ENCODE peak calls at places on chromosomes 3 and 15, in eight cellular contexts. C, W, B, Z, Q, A, X and P are unnamed samples. For H3K4me1, the result is how much of the 10 kb centered on the place peaks cover.

GRCh38 chr3:151357461-151357850 is 27.1 kb downstream of the P2RY12 start:
- DNase-seq in A (no peak), C (no peak), W (no peak), X (no peak), B (no peak), Q (no peak), Z (no peak), P (no peak)

GRCh38 chr3:34843479-34843870 is 795.9 kb upstream of the ARPP21 start:
- DNase-seq in W (no peak), Z (no peak), A (no peak), B (no peak), X (no peak), C (no peak), Q (no peak), P (no peak)

GRCh38 chr3:11236588-11237461 is 35.4 kb upstream of the ATG7 start:
- DNase-seq in Q (no peak), X (peak), Z (peak), A (peak), C (peak), W (peak), B (peak), P (peak)

GRCh38 chr3:96719921-96720320 is 94.5 kb upstream of the EPHA6 start:
- DNase-seq in W (no peak), Q (no peak), B (no peak), A (no peak), C (no peak), Z (no peak), X (no peak), P (no peak)

GRCh38 chr15:61050844-61051569 is 178.1 kb downstream of the RORA start:
- DNase-seq in B (no peak), X (no peak), Z (peak), C (no peak), W (no peak), A (no peak), Q (no peak), P (no peak)

GRCh38 chr15:56719774-56720555 is 13.3 kb downstream of the ZNF280D start:
- DNase-seq in X (no peak), C (no peak), Z (no peak), A (no peak), Q (no peak), B (no peak), W (no peak), P (no peak)

GRCh38 chr3:78427303-78427702 is 1340.5 kb downstream of the ROBO1 start:
- DNase-seq in A (no peak), X (no peak), B (no peak), Q (no peak), W (no peak), C (no peak), Z (no peak), P (no peak)

GRCh38 chr15:76003364-76003763 is 8.9 kb downstream of the NRG4 start:
- DNase-seq in A (no peak), X (no peak), C (no peak), W (no peak), Q (no peak), B (no peak), Z (no peak), P (no peak)

GRCh38 chr3:179018808-179019207 is 52.8 kb downstream of the ZMAT3 start:
- DNase-seq in C (no peak), B (no peak), X (no peak), Q (no peak), A (no peak), Z (no peak), W (no peak), P (no peak)

GRCh38 chr3:141915016-141915415 is 38.6 kb downstream of the ATP1B3 start:
- DNase-seq in A (no peak), C (no peak), X (no peak), Q (no peak), Z (peak), B (no peak), W (no peak), P (no peak)

GRCh38 chr3:85342915-85343314 is 384.1 kb downstream of the CADM2 start:
- DNase-seq in Z (no peak), C (no peak), B (peak), Q (no peak), A (no peak), W (peak), X (no peak), P (no peak)

GRCh38 chr3:170741756-170742530 is 128.1 kb downstream of the RPL22L1 start:
- DNase-seq in C (no peak), Q (no peak), Z (no peak), A (no peak), B (no peak), W (no peak), X (no peak), P (no peak)

GRCh38 chr3:196948442-196949365 is 6.4 kb upstream of the NCBP2 start:
- DNase-seq in X (no peak), Z (no peak), W (no peak), B (no peak), Q (no peak), C (no peak), A (no peak), P (no peak)

GRCh38 chr3:171646357-171647133 is 163.7 kb downstream of the PLD1 start:
- DNase-seq in C (no peak), Q (no peak), A (no peak), X (no peak), B (peak), Z (peak), W (no peak), P (no peak)

GRCh38 chr3:197365621-197366020 is 67.2 kb upstream of the DLG1 start:
- DNase-seq in C (no peak), A (no peak), Q (no peak), X (no peak), B (no peak), Z (no peak), W (no peak), P (no peak)

GRCh38 chr15:95196176-95196915 is 965.0 kb downstream of the MCTP2 start:
- DNase-seq in X (no peak), Z (no peak), Q (no peak), B (no peak), W (no peak), C (no peak), A (no peak), P (no peak)

GRCh38 chr3:189204467-189204866 is 32.7 kb downstream of the TPRG1 start:
- DNase-seq in Q (no peak), A (no peak), B (no peak), Z (no peak), W (no peak), C (no peak), X (no peak), P (no peak)

GRCh38 chr3:139718415-139718814 is 40.6 kb upstream of the NMNAT3 start:
- DNase-seq in X (no peak), W (peak), Q (no peak), C (peak), A (no peak), B (peak), Z (peak), P (no peak)

GRCh38 chr3:58560771-58561311 is 16.4 kb downstream of the FAM107A start:
- DNase-seq in C (peak), A (no peak), B (peak), Z (peak), X (no peak), Q (no peak), W (no peak), P (no peak)

GRCh38 chr3:183895296-183895695 is 10.6 kb upstream of the PARL start:
- DNase-seq in Q (no peak), X (no peak), A (no peak), B (peak), W (peak), C (no peak), Z (peak), P (no peak)

GRCh38 chr15:68419301-68420175 is 12.4 kb downstream of the ITGA11 start:
- DNase-seq in Z (no peak), X (no peak), W (no peak), A (no peak), C (peak), B (no peak), Q (no peak), P (peak)

GRCh38 chr3:46089237-46090011 is 62.1 kb upstream of the XCR1 start:
- DNase-seq in B (peak), Q (peak), C (peak), A (peak), W (peak), Z (peak), X (peak), P (no peak)

GRCh38 chr3:25178627-25179026 is 249.4 kb upstream of the RARB start:
- DNase-seq in C (no peak), B (no peak), Z (no peak), A (no peak), W (no peak), X (no peak), Q (no peak), P (no peak)

GRCh38 chr15:47511241-47511640 is 206.1 kb upstream of the SEMA6D start:
- DNase-seq in W (no peak), A (no peak), Z (no peak), X (no peak), B (no peak), C (no peak), Q (no peak), P (no peak)

GRCh38 chr3:188179006-188179966 is 25.3 kb downstream of the LPP start:
- DNase-seq in A (no peak), Z (peak), B (no peak), X (no peak), Q (peak), C (no peak), W (no peak), P (no peak)

GRCh38 chr3:134419214-134419965 is 45.1 kb upstream of the AMOTL2 start:
- DNase-seq in Q (no peak), X (no peak), B (no peak), Z (no peak), A (no peak), C (no peak), W (peak), P (no peak)

GRCh38 chr15:57600197-57600596 is 8.5 kb downstream of the MYZAP start:
- DNase-seq in Q (no peak), W (no peak), C (no peak), B (no peak), A (no peak), Z (no peak), X (no peak), P (no peak)

GRCh38 chr3:184766555-184767261 is 45.3 kb upstream of the VPS8 start:
- DNase-seq in A (no peak), B (peak), W (no peak), Z (peak), X (no peak), C (no peak), Q (no peak), P (no peak)

GRCh38 chr3:118968111-118968510 is 66.5 kb downstream of the IGSF11 start:
- DNase-seq in X (no peak), C (no peak), Q (no peak), B (no peak), W (no peak), Z (no peak), A (no peak), P (no peak)
- H3K4me1 ChIP-seq in X (under half), C (under half), Q (under half), B (under half), W (under half), Z (under half), A (under half), P (under half)

GRCh38 chr3:13894096-13894811 is 14.4 kb upstream of the WNT7A start:
- DNase-seq in W (no peak), Z (no peak), C (no peak), Q (no peak), X (no peak), A (no peak), B (no peak), P (no peak)

GRCh38 chr3:13892304-13892703 is 12.4 kb upstream of the WNT7A start:
- DNase-seq in W (no peak), C (no peak), Q (no peak), Z (no peak), B (no peak), X (no peak), A (no peak), P (no peak)

GRCh38 chr3:13896473-13897154 is 16.7 kb upstream of the WNT7A start:
- DNase-seq in A (peak), C (peak), X (no peak), W (peak), Q (peak), Z (peak), B (peak), P (peak)

GRCh38 chr3:13894812-13895154 is 14.9 kb upstream of the WNT7A start:
- DNase-seq in W (no peak), B (no peak), Q (no peak), C (no peak), Z (no peak), X (no peak), A (no peak), P (no peak)

DNA sequence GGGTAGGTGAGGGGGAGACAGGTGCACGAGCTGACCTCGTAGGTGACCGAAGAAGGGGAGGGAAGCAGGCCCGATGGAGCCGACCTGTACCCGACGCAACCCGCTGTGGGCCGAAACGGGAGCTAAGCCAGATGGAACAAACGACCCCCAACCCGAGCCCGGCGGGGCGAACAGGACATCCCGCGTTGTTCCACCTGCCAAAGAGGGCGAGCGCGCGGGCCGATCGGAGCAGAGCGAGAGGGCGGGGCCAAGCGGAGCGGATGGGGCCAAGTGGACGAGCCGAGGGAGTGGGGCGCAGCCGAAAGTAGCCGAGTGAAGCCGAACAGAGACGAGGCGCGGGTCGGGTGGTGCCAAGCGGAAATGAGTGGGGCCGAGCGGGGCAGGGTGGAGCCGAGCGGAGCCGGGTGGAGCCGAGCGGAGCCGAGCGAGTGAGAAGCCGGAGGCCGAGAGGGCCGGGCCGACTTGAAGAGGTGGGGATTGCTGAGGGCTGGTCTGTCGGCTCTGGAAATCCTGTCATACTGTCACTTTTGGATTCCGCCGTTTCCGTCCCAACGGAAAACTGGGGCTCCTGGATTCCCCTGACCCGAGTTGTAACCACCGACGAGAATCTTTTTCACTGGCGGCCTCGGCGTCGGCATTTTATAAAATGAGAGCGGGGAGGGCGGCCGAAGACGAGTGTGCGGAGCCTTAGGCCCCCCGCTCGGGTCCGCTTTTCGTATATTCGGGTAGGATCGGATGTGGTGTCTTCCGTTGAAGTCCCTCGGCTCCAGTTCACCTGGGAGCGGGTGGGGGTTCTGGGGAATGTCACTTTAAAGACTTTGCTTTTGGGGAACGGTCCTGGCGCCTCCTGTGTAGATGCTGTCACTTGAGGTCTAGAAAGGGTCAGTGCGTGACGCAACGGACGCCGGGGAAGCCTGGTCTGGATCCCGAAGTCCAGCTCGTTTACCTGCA is 15.6 kb upstream of the WNT7A start:
- DNase-seq in C (peak), Z (peak), A (peak), W (peak), B (peak), Q (peak), X (peak), P (peak)
- TF ChIP-seq POLR2A in C (peak), Z (no peak), A (no peak), W (peak), B (no peak), Q (no peak), X (peak), P (peak)

GRCh38 chr15:90677807-90678790 is 39.0 kb upstream of the BLM start:
- DNase-seq in Z (peak), B (no peak), A (no peak), C (no peak), W (no peak), Q (no peak), X (no peak), P (no peak)
- H3K27ac ChIP-seq in Z (no peak), B (no peak), A (no peak), C (no peak), W (no peak), Q (no peak), X (no peak), P (peak)

GRCh38 chr3:126266850-126267168 is 86.4 kb upstream of the ALDH1L1 start:
- DNase-seq in B (no peak), Q (no peak), X (no peak), W (no peak), C (no peak), Z (no peak), A (no peak), P (no peak)

GRCh38 chr3:126266291-126266840 is 86.0 kb upstream of the ALDH1L1 start:
- DNase-seq in X (peak), W (peak), A (peak), Q (peak), Z (peak), B (peak), C (peak), P (no peak)

GRCh38 chr3:126267976-126268615 is 87.7 kb upstream of the ALDH1L1 start:
- DNase-seq in Z (no peak), W (no peak), C (peak), Q (peak), B (no peak), X (peak), A (no peak), P (no peak)

GRCh38 chr3:126268866-126269265 is 88.3 kb downstream of the KLF15 start:
- DNase-seq in W (peak), Q (peak), B (no peak), Z (no peak), A (no peak), C (no peak), X (peak), P (no peak)

DNA sequence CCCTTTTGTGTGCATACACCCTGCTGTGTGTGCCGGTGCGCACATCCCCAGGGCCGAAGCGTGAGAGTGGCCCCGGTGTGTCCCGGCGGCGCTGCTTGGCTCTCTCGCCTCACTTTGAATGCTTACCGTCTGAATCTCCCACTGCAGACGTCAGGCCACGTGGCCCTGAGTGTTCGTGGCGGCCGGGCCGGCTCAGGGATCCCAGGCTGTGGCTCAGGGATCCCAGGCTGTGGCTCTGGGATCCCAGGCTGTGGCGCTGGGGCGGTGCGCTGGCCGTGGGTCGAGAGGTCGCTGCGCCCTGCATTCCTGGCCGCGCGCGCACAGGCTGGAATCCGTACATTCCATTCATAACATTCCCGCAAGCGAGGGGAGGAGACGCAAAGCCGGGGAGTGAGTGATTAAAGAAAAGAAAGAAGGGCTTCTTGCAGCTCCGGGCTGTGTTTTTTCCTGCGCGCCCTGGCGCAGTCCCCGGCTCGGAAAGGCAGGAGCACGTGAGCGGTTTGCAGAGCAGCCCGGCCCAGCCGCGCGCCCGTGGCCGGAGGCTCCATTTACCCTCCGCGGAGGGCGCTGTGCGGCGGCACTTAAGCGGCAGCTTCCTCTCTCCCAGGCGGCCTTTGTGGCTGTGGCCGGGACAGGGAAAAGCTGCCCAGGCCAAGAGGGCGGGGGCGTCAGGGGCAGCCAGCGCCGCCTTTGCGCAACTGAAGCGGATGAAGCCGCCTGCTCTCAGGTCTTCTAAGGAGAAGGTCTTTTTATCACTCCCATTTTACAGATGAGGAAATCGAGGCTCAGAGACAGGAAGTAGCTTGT is 87.0 kb upstream of the ALDH1L1 start:
- DNase-seq in X (peak), B (peak), Q (peak), A (peak), Z (peak), W (peak), C (peak), P (peak)
- H3K4me1 ChIP-seq in X (half or more), B (under half), Q (under half), A (half or more), Z (under half), W (half or more), C (under half), P (under half)

GRCh38 chr3:112686360-112686759 is 45.4 kb upstream of the CCDC80 start:
- DNase-seq in X (no peak), B (no peak), Q (no peak), C (no peak), A (no peak), W (no peak), Z (no peak), P (no peak)
- TF ChIP-seq POLR2A in X (no peak), B (no peak), Q (no peak), C (no peak), A (no peak), W (no peak), Z (no peak), P (no peak)

GRCh38 chr15:40952901-40953712 is at the start of gene CHAC1:
- DNase-seq in C (peak), B (peak), A (peak), W (peak), X (peak), Q (peak), Z (peak), P (peak)

GRCh38 chr15:40951764-40952163 is 1.5 kb upstream of the CHAC1 start:
- DNase-seq in B (no peak), A (no peak), C (no peak), Q (no peak), X (no peak), W (no peak), Z (no peak), P (no peak)

GRCh38 chr15:40952301-40952900 is 870 bp upstream of the CHAC1 start:
- DNase-seq in A (no peak), Z (no peak), C (no peak), Q (no peak), B (no peak), W (no peak), X (no peak), P (no peak)

GRCh38 chr15:40955141-40955903 is 2.1 kb downstream of the CHAC1 start:
- DNase-seq in X (peak), B (no peak), Z (no peak), A (no peak), C (no peak), W (no peak), Q (no peak), P (no peak)

DNA sequence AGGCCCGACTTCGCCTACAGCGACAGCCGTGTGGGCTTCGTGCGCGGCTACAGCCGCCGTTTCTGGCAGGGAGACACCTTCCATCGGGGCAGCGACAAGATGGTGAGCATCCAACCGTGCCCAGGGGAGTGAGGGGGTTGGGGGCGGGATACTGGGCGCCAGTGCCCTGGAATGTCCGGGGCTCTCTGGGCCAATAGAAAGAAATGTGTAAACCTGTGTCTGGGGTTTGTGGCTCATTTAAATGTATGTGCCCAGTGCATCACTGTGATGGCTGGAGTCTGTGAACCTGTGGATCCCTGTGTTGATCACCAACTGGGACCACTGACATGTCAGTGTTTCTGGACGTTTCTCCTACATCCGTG is 423 bp downstream of the CHAC1 start:
- DNase-seq in Z (no peak), Q (no peak), B (no peak), C (no peak), X (no peak), A (no peak), W (no peak), P (no peak)
- H3K27ac ChIP-seq in Z (peak), Q (peak), B (peak), C (no peak), X (no peak), A (peak), W (peak), P (peak)

GRCh38 chr15:32705450-32705849 is 12.4 kb upstream of the GREM1 start:
- DNase-seq in B (no peak), Z (peak), C (no peak), A (no peak), W (no peak), X (no peak), Q (no peak), P (no peak)
- H3K4me1 ChIP-seq in B (under half), Z (under half), C (under half), A (under half), W (under half), X (under half), Q (under half), P (under half)